ENCODE peak calls at places on chromosomes 12 and 14, in nine cellular contexts. S, V, B, C, D, H, M, P and T are unnamed samples.

GRCh38 chr12:57216931-57217871 is 607 bp downstream of the NXPH4 start:
- DNase-seq in S (no peak), V (no peak), B (peak; percentile 63), C (peak; percentile 41), D (no peak), H (peak; percentile 54), M (no peak), P (no peak), T (no peak)

GRCh38 chr12:105409881-105410471 is 79.5 kb downstream of the C12orf75 start:
- DNase-seq in S (no peak), V (peak; percentile 96), B (peak; percentile 60), C (no peak), D (no peak), H (no peak), M (peak; percentile 21), P (no peak), T (no peak)

GRCh38 chr12:26226629-26227375 is 31.4 kb downstream of the SSPN start:
- DNase-seq in S (no peak), V (peak; percentile 21), B (peak; percentile 55), C (peak; percentile 41), D (no peak), H (no peak), M (peak; percentile 43), P (peak; percentile 81), T (peak; percentile 57)

GRCh38 chr12:26274441-26275312 is 79.3 kb downstream of the SSPN start:
- DNase-seq in S (no peak), V (peak; percentile 98), B (peak; percentile 99), C (peak; percentile 100), D (no peak), H (no peak), M (peak; percentile 93), P (peak; percentile 89), T (peak; percentile 69)

GRCh38 chr12:77723308-77723707 is 107.4 kb upstream of the NAV3 start:
- DNase-seq in S (no peak), V (no peak), B (no peak), C (no peak), D (no peak), H (no peak), M (no peak), P (no peak), T (no peak)

GRCh38 chr12:84172823-84173424 is 739.7 kb downstream of the SLC6A15 start:
- DNase-seq in S (no peak), V (no peak), B (no peak), C (no peak), D (no peak), H (no peak), M (no peak), P (no peak), T (no peak)

GRCh38 chr12:2750185-2750584 is 44.6 kb upstream of the FKBP4 start:
- DNase-seq in S (no peak), V (no peak), B (no peak), C (no peak), D (no peak), H (no peak), M (no peak), P (no peak), T (no peak)

GRCh38 chr14:29928342-29928640 is 644 bp upstream of the PRKD1 start:
- DNase-seq in S (no peak), V (no peak), B (no peak), C (no peak), D (no peak), H (no peak), M (no peak), P (peak; percentile 57), T (no peak)

GRCh38 chr12:21429994-21430393 is 7.5 kb upstream of the PYROXD1 start:
- DNase-seq in S (peak; percentile 69), V (no peak), B (no peak), C (no peak), D (no peak), H (no peak), M (no peak), P (no peak), T (no peak)

GRCh38 chr12:64801381-64801780 is 23.1 kb upstream of the TBC1D30 start:
- DNase-seq in S (no peak), V (peak; percentile 33), B (peak; percentile 49), C (peak; percentile 68), D (no peak), H (no peak), M (no peak), P (no peak), T (no peak)

GRCh38 chr14:103109789-103110415 is 13.4 kb upstream of the TNFAIP2 start:
- DNase-seq in S (peak; percentile 37), V (peak; percentile 32), B (peak; percentile 65), C (peak; percentile 70), D (no peak), H (no peak), M (peak; percentile 60), P (no peak), T (no peak)

GRCh38 chr12:13205809-13206559 is 9.5 kb downstream of the EMP1 start:
- DNase-seq in S (no peak), V (peak; percentile 92), B (peak; percentile 98), C (peak; percentile 98), D (no peak), H (no peak), M (no peak), P (no peak), T (no peak)

GRCh38 chr12:62403031-62403430 is 63.6 kb upstream of the MON2 start:
- DNase-seq in S (no peak), V (no peak), B (no peak), C (no peak), D (no peak), H (no peak), M (no peak), P (no peak), T (no peak)

GRCh38 chr12:56521590-56522371 is at the start of gene RBMS2:
- DNase-seq in S (peak; percentile 80), V (peak; percentile 94), B (peak; percentile 94), C (peak; percentile 89), D (peak; percentile 15), H (peak; percentile 28), M (peak; percentile 89), P (peak; percentile 90), T (peak; percentile 77)

GRCh38 chr14:105857816-105858675 is 331.7 kb downstream of the TMEM121 start:
- DNase-seq in S (peak; percentile 4), V (no peak), B (no peak), C (no peak), D (peak; percentile 46), H (peak; percentile 36), M (no peak), P (peak; percentile 67), T (peak; percentile 76)

GRCh38 chr12:109888179-109889020 is 8.1 kb upstream of the GLTP start:
- DNase-seq in S (no peak), V (peak; percentile 74), B (peak; percentile 97), C (peak; percentile 90), D (no peak), H (no peak), M (peak; percentile 33), P (no peak), T (no peak)
- H3K4me3 ChIP-seq in S (no peak overlapping the region), V (peak overlapping the region; percentile 3), B (no peak overlapping the region), C (no peak overlapping the region), D (no peak overlapping the region), H (peak overlapping the region; percentile 12), M (no peak overlapping the region), P (no peak overlapping the region), T (no peak overlapping the region)

GRCh38 chr12:100163416-100164152 is 20.9 kb upstream of the BLTP3B start:
- DNase-seq in S (no peak), V (peak; percentile 54), B (peak; percentile 79), C (peak; percentile 89), D (peak; percentile 44), H (peak; percentile 50), M (peak; percentile 81), P (peak; percentile 90), T (peak; percentile 91)
- H3K4me3 ChIP-seq in S (no peak overlapping the region), V (no peak overlapping the region), B (peak overlapping the region; percentile 32), C (peak overlapping the region; percentile 60), D (no peak overlapping the region), H (no peak overlapping the region), M (no peak overlapping the region), P (no peak overlapping the region), T (peak overlapping the region; percentile 59)

DNA sequence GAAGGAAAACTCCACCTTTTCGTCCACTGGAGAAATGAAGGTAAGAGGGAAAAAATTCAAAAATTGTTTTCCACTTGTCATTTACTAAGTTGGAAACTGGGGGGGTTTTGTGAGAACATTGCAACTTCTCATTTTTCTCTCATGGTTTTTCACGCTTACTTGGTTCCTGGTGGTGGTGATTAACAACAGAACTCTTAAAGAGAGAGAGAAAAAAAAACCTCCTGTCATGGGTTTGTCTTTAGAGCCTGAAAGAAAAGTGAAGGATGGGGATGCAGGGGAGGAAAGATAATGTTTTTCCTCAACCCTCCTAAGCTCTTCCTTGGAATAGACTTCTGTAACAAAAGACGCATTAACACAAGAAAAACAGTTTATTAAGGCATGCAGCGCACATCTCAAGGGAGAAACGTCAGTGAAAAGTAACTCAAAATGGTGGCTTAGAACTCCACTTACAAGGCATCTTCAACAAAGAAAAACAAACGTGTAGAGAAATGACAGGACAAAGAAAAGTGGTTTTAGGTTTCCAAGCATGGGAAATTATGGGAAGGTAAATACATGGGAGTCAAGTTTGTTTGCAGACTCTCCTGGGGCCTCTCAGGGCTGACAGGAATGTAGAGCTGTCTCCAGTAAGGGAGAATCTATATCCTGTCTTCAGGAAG is 81.9 kb upstream of the ATF7IP start:
- DNase-seq in S (no peak), V (no peak), B (no peak), C (no peak), D (no peak), H (no peak), M (no peak), P (no peak), T (no peak)
- H3K4me3 ChIP-seq in S (no peak overlapping the region), V (no peak overlapping the region), B (no peak overlapping the region), C (no peak overlapping the region), D (no peak overlapping the region), H (no peak overlapping the region), M (no peak overlapping the region), P (no peak overlapping the region), T (no peak overlapping the region)

DNA sequence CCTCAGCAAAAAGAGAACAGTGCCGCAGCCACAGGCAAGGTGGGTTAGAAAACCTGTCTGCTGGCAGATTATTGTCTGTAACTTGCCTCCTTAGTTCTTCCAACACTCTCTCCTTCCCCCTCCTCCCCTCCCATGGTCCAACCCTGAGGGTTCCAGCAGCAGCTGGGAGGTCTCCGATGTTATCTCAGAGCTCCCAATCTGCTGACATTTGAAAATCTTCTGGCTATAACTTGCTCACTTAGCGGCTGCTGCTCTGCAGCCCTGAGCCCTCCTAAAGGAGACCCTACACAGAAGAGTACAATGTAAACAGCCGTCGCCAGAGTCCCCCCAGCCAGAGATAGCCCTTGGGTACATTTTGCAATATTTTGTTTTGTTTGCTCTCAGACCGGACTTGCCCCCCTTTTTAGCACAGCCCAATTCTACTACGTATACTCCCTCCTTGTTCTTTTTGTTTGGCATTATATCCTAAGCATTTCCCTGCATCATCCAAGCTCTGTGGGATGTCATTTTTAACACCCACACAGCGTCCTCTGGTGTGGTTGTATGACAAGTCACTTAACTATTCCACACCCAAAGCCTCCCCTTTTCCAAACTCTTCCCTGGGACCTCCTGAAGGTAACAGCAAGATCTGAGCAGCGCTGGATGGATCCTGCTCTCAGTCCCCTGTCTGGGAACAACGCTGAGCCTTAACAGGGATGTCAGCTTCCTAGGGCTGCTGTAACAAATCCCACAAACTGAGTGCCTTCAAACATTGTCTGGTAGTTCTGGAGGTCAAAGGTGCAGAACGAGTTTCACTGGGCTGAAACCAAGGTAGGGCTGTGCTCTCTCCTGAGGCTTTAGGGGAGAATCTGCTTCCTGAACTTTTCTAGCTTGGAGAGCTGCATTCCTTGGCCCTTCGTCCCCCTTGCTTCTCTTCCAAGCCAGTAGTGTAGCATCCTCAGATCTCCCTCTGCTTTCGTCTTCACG is 25.4 kb upstream of the TCL1B start:
- DNase-seq in S (no peak), V (no peak), B (no peak), C (no peak), D (no peak), H (no peak), M (no peak), P (no peak), T (no peak)
- H3K4me3 ChIP-seq in S (no peak overlapping the region), V (no peak overlapping the region), B (no peak overlapping the region), C (no peak overlapping the region), D (no peak overlapping the region), H (no peak overlapping the region), M (no peak overlapping the region), P (no peak overlapping the region), T (no peak overlapping the region)